ENCODE peak calls at places on chromosomes 1 and 21, in eight cellular contexts. G, I, R, B, Z, V, E and C are unnamed samples.

GRCh38 chr1:208276757-208277435 is 32.7 kb upstream of the PLXNA2 start:
- DNase-seq in Z (no peak), I (no peak), B (no peak), V (no peak), E (no peak), R (no peak), G (no peak), C (no peak)

GRCh38 chr21:35256468-35256988 is 207.4 kb upstream of the RUNX1 start:
- DNase-seq in B (no peak), E (peak; percentile 95), G (peak; percentile 89), Z (no peak), I (peak; percentile 100), R (no peak), V (no peak), C (peak; percentile 92)

GRCh38 chr1:165112260-165112659 is 244.3 kb downstream of the LMX1A start:
- DNase-seq in E (no peak), B (no peak), R (no peak), Z (no peak), G (no peak), I (no peak), V (no peak), C (no peak)

GRCh38 chr1:70656371-70656770 is 245.3 kb downstream of the CTH start:
- DNase-seq in R (no peak), Z (no peak), B (no peak), E (no peak), V (no peak), I (no peak), G (no peak), C (no peak)

GRCh38 chr1:159090566-159091546 is 14.3 kb upstream of the AIM2 start:
- DNase-seq in Z (no peak), E (no peak), R (no peak), G (no peak), V (no peak), I (peak; percentile 47), B (no peak), C (no peak)

GRCh38 chr1:8089535-8090228 is 63.6 kb upstream of the ERRFI1 start:
- DNase-seq in V (peak; percentile 27), I (no peak), Z (no peak), R (no peak), E (no peak), G (no peak), B (peak; percentile 31), C (no peak)

GRCh38 chr1:231677442-231677841 is 50.9 kb downstream of the DISC1 start:
- DNase-seq in G (no peak), V (no peak), E (no peak), Z (no peak), B (no peak), R (no peak), I (no peak), C (no peak)

GRCh38 chr1:234721476-234722266 is 111.7 kb upstream of the IRF2BP2 start:
- DNase-seq in E (peak; percentile 78), V (no peak), B (no peak), R (no peak), G (no peak), I (no peak), Z (no peak), C (no peak)

GRCh38 chr1:179807291-179807690 is 64.2 kb downstream of the FAM163A start:
- DNase-seq in V (no peak), B (no peak), Z (no peak), E (no peak), G (no peak), R (no peak), I (no peak), C (no peak)

GRCh38 chr1:202968895-202969295 is 1.8 kb upstream of the CYB5R1 start:
- DNase-seq in I (peak; percentile 68), B (peak; percentile 44), V (peak; percentile 36), R (peak; percentile 30), E (peak; percentile 50), Z (peak; percentile 59), G (peak; percentile 54), C (peak; percentile 76)

GRCh38 chr1:116372186-116372585 is 858 bp upstream of the ATP1A1 start:
- DNase-seq in Z (no peak), G (no peak), I (no peak), B (no peak), E (no peak), R (peak; percentile 18), V (no peak), C (no peak)

GRCh38 chr1:53340660-53341520 is 13.0 kb upstream of the LRP8 start:
- DNase-seq in B (peak; percentile 62), Z (no peak), I (no peak), V (peak; percentile 66), R (no peak), G (no peak), E (peak; percentile 4), C (no peak)

GRCh38 chr1:246775531-246776385 is 51.5 kb downstream of the SCCPDH start:
- DNase-seq in G (no peak), E (no peak), R (no peak), V (no peak), Z (no peak), I (no peak), B (no peak), C (no peak)

GRCh38 chr21:32064511-32064910 is 191.7 kb downstream of the HUNK start:
- DNase-seq in V (no peak), R (no peak), E (no peak), B (no peak), I (no peak), G (no peak), Z (no peak), C (peak; percentile 32)

GRCh38 chr1:23343246-23344110 is 606 bp downstream of the HNRNPR start:
- DNase-seq in V (peak; percentile 73), B (peak; percentile 81), R (peak; percentile 60), E (peak; percentile 29), I (peak; percentile 31), Z (no peak), G (peak; percentile 37), C (peak; percentile 56)

GRCh38 chr1:206769331-206769731 is 1.2 kb upstream of the IL19 start:
- DNase-seq in B (peak; percentile 80), E (peak; percentile 34), G (no peak), R (no peak), I (no peak), V (peak; percentile 87), Z (no peak), C (no peak)

GRCh38 chr1:160205974-160206369 is 788 bp downstream of the PEA15 start:
- DNase-seq in B (peak; percentile 70), E (no peak), I (peak; percentile 52), G (no peak), Z (no peak), V (peak; percentile 76), R (no peak), C (peak; percentile 84)

GRCh38 chr1:41382531-41383090 is 21.4 kb downstream of the FOXO6 start:
- DNase-seq in G (no peak), V (no peak), I (peak; percentile 71), B (no peak), R (peak; percentile 42), E (peak; percentile 59), Z (no peak), C (peak; percentile 75)

GRCh38 chr1:96309783-96310182 is 411.8 kb upstream of the PTBP2 start:
- DNase-seq in E (no peak), V (no peak), I (peak; percentile 9), B (no peak), G (no peak), R (no peak), Z (no peak), C (no peak)

GRCh38 chr1:1157033-1157365 is 16.7 kb upstream of the TTLL10 start:
- DNase-seq in I (no peak), B (no peak), Z (no peak), E (no peak), G (no peak), R (no peak), V (no peak), C (no peak)

GRCh38 chr1:227234998-227235405 is 83.3 kb downstream of the CDC42BPA start:
- DNase-seq in B (peak; percentile 20), V (peak; percentile 14), I (peak; percentile 82), E (no peak), R (no peak), Z (peak; percentile 46), G (peak; percentile 42), C (peak; percentile 61)

GRCh38 chr1:25194576-25195020 is 37.7 kb downstream of the SYF2 start:
- DNase-seq in I (no peak), E (no peak), V (no peak), R (no peak), B (no peak), G (no peak), Z (no peak), C (no peak)

GRCh38 chr1:201171063-201172036 is 17.1 kb upstream of the TMEM9 start:
- DNase-seq in V (peak; percentile 84), B (peak; percentile 82), G (peak; percentile 62), E (peak; percentile 31), R (peak; percentile 60), Z (peak; percentile 25), I (no peak), C (no peak)

GRCh38 chr1:112872551-112872962 is 83.4 kb downstream of the SLC16A1 start:
- DNase-seq in Z (no peak), R (no peak), V (no peak), G (no peak), I (no peak), E (no peak), B (no peak), C (peak; percentile 89)

GRCh38 chr1:53417003-53417402 is 42.2 kb upstream of the DMRTB1 start:
- DNase-seq in B (no peak), E (no peak), Z (no peak), G (no peak), V (no peak), R (no peak), I (no peak), C (no peak)

GRCh38 chr1:161359316-161359715 is 8.4 kb downstream of the CFAP126 start:
- DNase-seq in I (no peak), B (no peak), R (no peak), G (no peak), Z (no peak), E (no peak), V (no peak), C (no peak)

GRCh38 chr1:41240806-41241747 is 1.0 kb downstream of the SCMH1 start:
- DNase-seq in B (peak; percentile 70), E (peak; percentile 62), V (peak; percentile 63), I (peak; percentile 61), G (peak; percentile 32), R (peak; percentile 50), Z (no peak), C (peak; percentile 67)

GRCh38 chr1:1109743-1110142 is 6.1 kb downstream of the C1orf159 start:
- DNase-seq in I (no peak), Z (no peak), G (no peak), B (no peak), E (peak; percentile 77), R (no peak), V (no peak), C (no peak)

GRCh38 chr1:115402753-115403184 is 64.7 kb upstream of the NGF start:
- DNase-seq in R (no peak), E (no peak), V (no peak), B (no peak), Z (no peak), I (no peak), G (no peak), C (no peak)

GRCh38 chr1:34681481-34682451 is 73.1 kb upstream of the GJB5 start:
- DNase-seq in G (peak; percentile 46), V (peak; percentile 62), E (peak; percentile 32), B (peak; percentile 65), Z (peak; percentile 85), I (no peak), R (peak; percentile 89), C (peak; percentile 82)

GRCh38 chr1:33292726-33293340 is 28.1 kb downstream of the A3GALT2 start:
- DNase-seq in G (no peak), Z (no peak), I (no peak), B (no peak), E (no peak), R (no peak), V (no peak), C (no peak)

GRCh38 chr1:224879404-224879803 is 50.1 kb upstream of the DNAH14 start:
- DNase-seq in V (no peak), B (no peak), G (no peak), Z (no peak), E (no peak), R (no peak), I (no peak), C (peak; percentile 69)

GRCh38 chr1:158654570-158654969 is 31.9 kb downstream of the SPTA1 start:
- DNase-seq in G (no peak), Z (no peak), R (no peak), I (peak; percentile 4), B (no peak), E (no peak), V (peak; percentile 8), C (peak; percentile 58)

GRCh38 chr1:243620096-243620495 is 229.9 kb downstream of the AKT3 start:
- DNase-seq in V (peak; percentile 16), G (no peak), R (no peak), Z (no peak), I (no peak), E (no peak), B (no peak), C (no peak)